ENCODE peak calls at places on chromosomes 11 and 22, in nine cellular contexts. One of them, this sample, is unnamed.

GRCh38 chr11:66363805-66364535 is 7.6 kb downstream of the SLC29A2 start:
- DNase-seq in stimulated activated CD8-positive, alpha-beta memory T cell treated with anti-CD3 and anti-CD28 coated beads, Interleukin-4, amount 100 ng/mL, for 24 hours: peak
- DNase-seq in AG10803: no peak
- DNase-seq in nucleus accumbens: no peak
- DNase-seq in posterior cingulate gyrus: peak
- DNase-seq in NB4: peak
- DNase-seq in left lobe of liver: no peak
- DNase-seq in WTC11: peak
- DNase-seq in astrocyte of the spinal cord: no peak
- DNase-seq in this sample: no peak

GRCh38 chr11:118916842-118917388 is 8.8 kb downstream of the BCL9L start:
- DNase-seq in stimulated activated CD8-positive, alpha-beta memory T cell treated with anti-CD3 and anti-CD28 coated beads, Interleukin-4, amount 100 ng/mL, for 24 hours: no peak
- DNase-seq in AG10803: peak
- DNase-seq in nucleus accumbens: no peak
- DNase-seq in posterior cingulate gyrus: no peak
- DNase-seq in NB4: no peak
- DNase-seq in left lobe of liver: peak
- DNase-seq in WTC11: peak
- DNase-seq in astrocyte of the spinal cord: peak
- DNase-seq in this sample: peak

GRCh38 chr22:30425327-30425615 is 297 bp upstream of the MTFP1 start:
- DNase-seq in stimulated activated CD8-positive, alpha-beta memory T cell treated with anti-CD3 and anti-CD28 coated beads, Interleukin-4, amount 100 ng/mL, for 24 hours: no peak
- DNase-seq in AG10803: no peak
- DNase-seq in nucleus accumbens: no peak
- DNase-seq in posterior cingulate gyrus: no peak
- DNase-seq in NB4: no peak
- DNase-seq in left lobe of liver: no peak
- DNase-seq in WTC11: no peak
- DNase-seq in astrocyte of the spinal cord: no peak
- DNase-seq in this sample: no peak

GRCh38 chr22:19853058-19853878 is 1.4 kb downstream of the GNB1L start:
- DNase-seq in stimulated activated CD8-positive, alpha-beta memory T cell treated with anti-CD3 and anti-CD28 coated beads, Interleukin-4, amount 100 ng/mL, for 24 hours: no peak
- DNase-seq in AG10803: no peak
- DNase-seq in nucleus accumbens: no peak
- DNase-seq in posterior cingulate gyrus: no peak
- DNase-seq in NB4: no peak
- DNase-seq in left lobe of liver: no peak
- DNase-seq in WTC11: no peak
- DNase-seq in astrocyte of the spinal cord: no peak
- DNase-seq in this sample: no peak

GRCh38 chr22:19796169-19796568 is 35.6 kb downstream of the TBX1 start:
- DNase-seq in stimulated activated CD8-positive, alpha-beta memory T cell treated with anti-CD3 and anti-CD28 coated beads, Interleukin-4, amount 100 ng/mL, for 24 hours: no peak
- DNase-seq in AG10803: no peak
- DNase-seq in nucleus accumbens: no peak
- DNase-seq in posterior cingulate gyrus: no peak
- DNase-seq in NB4: no peak
- DNase-seq in left lobe of liver: no peak
- DNase-seq in WTC11: no peak
- DNase-seq in astrocyte of the spinal cord: no peak
- DNase-seq in this sample: no peak

GRCh38 chr11:75893202-75893601 is 78.2 kb downstream of the UVRAG start:
- DNase-seq in stimulated activated CD8-positive, alpha-beta memory T cell treated with anti-CD3 and anti-CD28 coated beads, Interleukin-4, amount 100 ng/mL, for 24 hours: no peak
- DNase-seq in AG10803: no peak
- DNase-seq in nucleus accumbens: no peak
- DNase-seq in posterior cingulate gyrus: no peak
- DNase-seq in NB4: no peak
- DNase-seq in left lobe of liver: no peak
- DNase-seq in WTC11: no peak
- DNase-seq in astrocyte of the spinal cord: no peak
- DNase-seq in this sample: no peak

GRCh38 chr11:65444314-65445051 is 21.9 kb downstream of the NEAT1 start:
- DNase-seq in stimulated activated CD8-positive, alpha-beta memory T cell treated with anti-CD3 and anti-CD28 coated beads, Interleukin-4, amount 100 ng/mL, for 24 hours: no peak
- DNase-seq in AG10803: peak
- DNase-seq in nucleus accumbens: no peak
- DNase-seq in posterior cingulate gyrus: no peak
- DNase-seq in NB4: no peak
- DNase-seq in left lobe of liver: peak
- DNase-seq in WTC11: no peak
- DNase-seq in astrocyte of the spinal cord: peak
- DNase-seq in this sample: no peak

GRCh38 chr11:45458269-45458668 is 172.1 kb upstream of the SYT13 start:
- DNase-seq in stimulated activated CD8-positive, alpha-beta memory T cell treated with anti-CD3 and anti-CD28 coated beads, Interleukin-4, amount 100 ng/mL, for 24 hours: no peak
- DNase-seq in AG10803: no peak
- DNase-seq in nucleus accumbens: no peak
- DNase-seq in posterior cingulate gyrus: no peak
- DNase-seq in NB4: no peak
- DNase-seq in left lobe of liver: no peak
- DNase-seq in WTC11: no peak
- DNase-seq in astrocyte of the spinal cord: no peak
- DNase-seq in this sample: no peak

GRCh38 chr11:95279921-95280861 is 49.2 kb upstream of the SESN3 start:
- DNase-seq in stimulated activated CD8-positive, alpha-beta memory T cell treated with anti-CD3 and anti-CD28 coated beads, Interleukin-4, amount 100 ng/mL, for 24 hours: no peak
- DNase-seq in AG10803: no peak
- DNase-seq in nucleus accumbens: peak
- DNase-seq in posterior cingulate gyrus: peak
- DNase-seq in NB4: no peak
- DNase-seq in left lobe of liver: no peak
- DNase-seq in WTC11: peak
- DNase-seq in astrocyte of the spinal cord: no peak
- DNase-seq in this sample: no peak

GRCh38 chr11:68020575-68020974 is 9.9 kb upstream of the NDUFS8 start:
- DNase-seq in stimulated activated CD8-positive, alpha-beta memory T cell treated with anti-CD3 and anti-CD28 coated beads, Interleukin-4, amount 100 ng/mL, for 24 hours: no peak
- DNase-seq in AG10803: no peak
- DNase-seq in nucleus accumbens: no peak
- DNase-seq in posterior cingulate gyrus: no peak
- DNase-seq in NB4: peak
- DNase-seq in left lobe of liver: no peak
- DNase-seq in WTC11: peak
- DNase-seq in astrocyte of the spinal cord: no peak
- DNase-seq in this sample: no peak

GRCh38 chr11:130180896-130181294 is 21.3 kb downstream of the ST14 start:
- DNase-seq in stimulated activated CD8-positive, alpha-beta memory T cell treated with anti-CD3 and anti-CD28 coated beads, Interleukin-4, amount 100 ng/mL, for 24 hours: no peak
- DNase-seq in AG10803: no peak
- DNase-seq in nucleus accumbens: no peak
- DNase-seq in posterior cingulate gyrus: no peak
- DNase-seq in NB4: no peak
- DNase-seq in left lobe of liver: no peak
- DNase-seq in WTC11: no peak
- DNase-seq in astrocyte of the spinal cord: no peak
- DNase-seq in this sample: no peak

GRCh38 chr11:30285416-30286121 is 37.3 kb upstream of the ARL14EP start:
- DNase-seq in stimulated activated CD8-positive, alpha-beta memory T cell treated with anti-CD3 and anti-CD28 coated beads, Interleukin-4, amount 100 ng/mL, for 24 hours: no peak
- DNase-seq in AG10803: no peak
- DNase-seq in nucleus accumbens: no peak
- DNase-seq in posterior cingulate gyrus: no peak
- DNase-seq in NB4: no peak
- DNase-seq in left lobe of liver: no peak
- DNase-seq in WTC11: no peak
- DNase-seq in astrocyte of the spinal cord: no peak
- DNase-seq in this sample: no peak